ENCODE peak calls at places on chromosome 9, in seven cellular contexts. F is effector CD8-positive, alpha-beta T cell; I is GM23248; D is NCI-H748 treated with DMSO at 0.1 percent for 48 hours; W is iPS-NIHi11; K is nucleus accumbens; V is NCI-H226. P is an unnamed sample.

GRCh38 chr9:86454701-86455402 is 100.6 kb upstream of the TUT7 start:
- DNase-seq in I (peak), F (no peak), W (no peak), V (no peak), K (no peak), D (no peak), P (no peak)

GRCh38 chr9:100111235-100111634 is 12.2 kb downstream of the INVS start:
- DNase-seq in K (peak), D (no peak), V (peak), F (no peak), I (peak), W (no peak), P (no peak)

GRCh38 chr9:107336718-107337360 is 53.8 kb downstream of the RAD23B start:
- DNase-seq in F (no peak), I (peak), V (peak), D (no peak), K (no peak), W (no peak), P (no peak)

GRCh38 chr9:116042321-116042720 is 111.3 kb upstream of the PAPPA start:
- DNase-seq in F (no peak), I (no peak), W (no peak), D (no peak), K (no peak), V (no peak), P (no peak)

GRCh38 chr9:94034511-94034910 is 49.8 kb upstream of the PTPDC1 start:
- DNase-seq in V (no peak), I (no peak), K (no peak), W (no peak), F (no peak), D (no peak), P (no peak)

GRCh38 chr9:35370241-35370640 is 119.7 kb upstream of the RUSC2 start:
- DNase-seq in I (no peak), D (no peak), V (no peak), K (no peak), W (no peak), F (no peak), P (no peak)

GRCh38 chr9:75064307-75065025 is 23.5 kb downstream of the NMRK1 start:
- DNase-seq in D (no peak), W (no peak), F (no peak), K (no peak), I (peak), V (peak), P (no peak)

GRCh38 chr9:134778841-134779411 is 101.7 kb upstream of the FCN2 start:
- DNase-seq in D (no peak), V (peak), F (no peak), I (peak), K (no peak), W (peak), P (no peak)

GRCh38 chr9:70600479-70600878 is 186.0 kb upstream of the KLF9 start:
- DNase-seq in D (no peak), V (peak), I (peak), K (no peak), W (no peak), F (no peak), P (no peak)

GRCh38 chr9:136486131-136486530 is 3.3 kb upstream of the SEC16A start:
- DNase-seq in W (no peak), F (no peak), V (no peak), D (no peak), K (no peak), I (no peak), P (no peak)

GRCh38 chr9:90929616-90930015 is 128.0 kb downstream of the SYK start:
- DNase-seq in D (no peak), F (no peak), W (no peak), I (no peak), K (no peak), V (no peak), P (no peak)

GRCh38 chr9:133658442-133659431 is 22.6 kb downstream of the DBH start:
- DNase-seq in V (peak), I (peak), D (peak), F (no peak), W (peak), K (no peak), P (peak)

GRCh38 chr9:83431470-83432060 is 106.6 kb downstream of the FRMD3 start:
- DNase-seq in V (no peak), K (no peak), F (no peak), W (no peak), D (no peak), I (no peak), P (no peak)

GRCh38 chr9:33446507-33447403 is 638 bp downstream of the AQP3 start:
- DNase-seq in V (no peak), W (peak), K (no peak), D (no peak), F (peak), I (peak), P (peak)

GRCh38 chr9:114449236-114449635 is 56.0 kb downstream of the WHRN start:
- DNase-seq in I (peak), D (no peak), V (no peak), F (no peak), K (no peak), W (no peak), P (no peak)

GRCh38 chr9:134631881-134632280 is 9.7 kb upstream of the COL5A1 start:
- DNase-seq in D (no peak), K (no peak), F (no peak), I (no peak), W (no peak), V (no peak), P (no peak)

GRCh38 chr9:2919347-2919746 is 75.5 kb upstream of the PUM3 start:
- DNase-seq in V (peak), D (no peak), I (peak), K (no peak), F (no peak), W (no peak), P (no peak)

GRCh38 chr9:117907420-117907819 is 203.2 kb downstream of the TLR4 start:
- DNase-seq in F (no peak), D (no peak), V (no peak), I (no peak), W (no peak), K (no peak), P (no peak)

GRCh38 chr9:75185585-75186170 is 97.4 kb downstream of the OSTF1 start:
- DNase-seq in D (peak), I (peak), F (no peak), V (no peak), W (peak), K (no peak), P (no peak)

GRCh38 chr9:95648225-95648624 is 131.5 kb upstream of the PTCH1 start:
- DNase-seq in D (no peak), I (no peak), K (no peak), W (peak), V (no peak), F (no peak), P (no peak)

GRCh38 chr9:34377402-34377741 is 674 bp upstream of the MYORG start:
- DNase-seq in F (no peak), W (no peak), D (no peak), V (no peak), I (peak), K (no peak), P (no peak)

GRCh38 chr9:91714874-91715615 is 235.0 kb downstream of the ROR2 start:
- DNase-seq in D (no peak), W (no peak), I (no peak), F (no peak), V (no peak), K (no peak), P (no peak)

GRCh38 chr9:34334916-34335315 is 5.5 kb downstream of the NUDT2 start:
- DNase-seq in V (no peak), W (no peak), K (no peak), F (no peak), D (no peak), I (no peak), P (no peak)

GRCh38 chr9:112411626-112412027 is 31.7 kb downstream of the HSDL2 start:
- DNase-seq in D (no peak), V (no peak), K (no peak), F (no peak), W (no peak), I (peak), P (no peak)

GRCh38 chr9:93123561-93124283 is 10.3 kb downstream of the NINJ1 start:
- DNase-seq in V (no peak), I (no peak), W (peak), D (no peak), K (no peak), F (no peak), P (no peak)

GRCh38 chr9:16704489-16705111 is 165.9 kb downstream of the BNC2 start:
- DNase-seq in D (no peak), V (peak), K (no peak), F (no peak), I (no peak), W (peak), P (no peak)

GRCh38 chr9:132451276-132451675 is 41.3 kb downstream of the CFAP77 start:
- DNase-seq in W (no peak), D (no peak), I (no peak), F (no peak), V (no peak), K (no peak), P (no peak)

GRCh38 chr9:116868212-116868611 is 181.1 kb downstream of the TRIM32 start:
- DNase-seq in V (no peak), D (no peak), I (no peak), W (no peak), K (no peak), F (no peak), P (no peak)

GRCh38 chr9:87883990-87884389 is 1.3 kb downstream of the SPATA31E1 start:
- DNase-seq in W (peak), I (no peak), V (no peak), F (no peak), K (no peak), D (no peak), P (no peak)

GRCh38 chr9:99172129-99173091 is 49.3 kb downstream of the ALG2 start:
- DNase-seq in V (no peak), K (no peak), D (peak), W (no peak), F (no peak), I (no peak), P (peak)

GRCh38 chr9:117464941-117465616 is 50.2 kb upstream of the ASTN2 start:
- DNase-seq in K (peak), D (no peak), W (no peak), I (no peak), V (no peak), F (no peak), P (no peak)